ENCODE peak calls at places on chromosomes 1 and 21, in four cellular contexts. N is tibial nerve, J is AG04449, O is neural crest cell. C is an unnamed sample.

GRCh38 chr1:14267991-14268390 is 330.5 kb upstream of the KAZN start:
- DNase-seq in N (no peak), J (no peak), O (no peak), C (no peak)

GRCh38 chr1:69203166-69203565 is 364.6 kb upstream of the LRRC7 start:
- DNase-seq in N (no peak), J (no peak), O (no peak), C (no peak)

GRCh38 chr1:232477728-232478127 is 152.2 kb downstream of the SIPA1L2 start:
- DNase-seq in N (peak; percentile 53), J (peak; percentile 83), O (no peak), C (no peak)

GRCh38 chr1:87805661-87806376 is 477.1 kb downstream of the LMO4 start:
- DNase-seq in N (no peak), J (no peak), O (no peak), C (no peak)

GRCh38 chr1:68049941-68050878 is at the start of gene DIRAS3:
- DNase-seq in N (no peak), J (no peak), O (no peak), C (peak; percentile 11)

GRCh38 chr1:2311184-2312032 is 79.9 kb downstream of the MORN1 start:
- DNase-seq in N (no peak), J (no peak), O (peak; percentile 59), C (peak; percentile 67)

GRCh38 chr1:32447469-32448185 is 17.2 kb upstream of the ZBTB8B start:
- DNase-seq in N (no peak), J (peak; percentile 16), O (peak; percentile 44), C (peak; percentile 19)

GRCh38 chr1:6580119-6580587 is 359 bp downstream of the ZBTB48 start:
- DNase-seq in N (no peak), J (no peak), O (no peak), C (no peak)

GRCh38 chr1:197184190-197184589 is 37.7 kb upstream of the ASPM start:
- DNase-seq in N (no peak), J (no peak), O (no peak), C (no peak)

GRCh38 chr1:27489973-27490741 is at the start of gene WASF2:
- DNase-seq in N (peak; percentile 93), J (peak; percentile 83), O (peak; percentile 91), C (peak; percentile 95)

GRCh38 chr1:244864253-244865027 is at the start of gene HNRNPU:
- DNase-seq in N (peak; percentile 96), J (peak; percentile 73), O (peak; percentile 94), C (peak; percentile 96)

GRCh38 chr1:156615946-156616345 is 3.3 kb upstream of the HAPLN2 start:
- DNase-seq in N (no peak), J (no peak), O (no peak), C (no peak)

GRCh38 chr1:156622581-156623297 is 3.5 kb downstream of the HAPLN2 start:
- DNase-seq in N (no peak), J (no peak), O (no peak), C (no peak)

GRCh38 chr1:156619582-156619955 is 354 bp downstream of the HAPLN2 start:
- DNase-seq in N (no peak), J (no peak), O (no peak), C (no peak)

GRCh38 chr1:156616463-156616862 is 2.8 kb upstream of the HAPLN2 start:
- DNase-seq in N (no peak), J (no peak), O (peak; percentile 35), C (peak; percentile 36)

GRCh38 chr1:156618853-156619581 is at the start of gene HAPLN2:
- DNase-seq in N (no peak), J (no peak), O (peak; percentile 48), C (peak; percentile 73)
- TF ChIP-seq CTCF in N (no peak), J (peak; percentile 45), O (peak; percentile 53), C (no peak)

GRCh38 chr21:42276076-42276475 is 39.1 kb downstream of the TFF3 start:
- DNase-seq in N (no peak), J (no peak), O (no peak), C (no peak)

GRCh38 chr21:42279341-42279871 is 35.8 kb downstream of the TFF3 start:
- DNase-seq in N (no peak), J (no peak), O (no peak), C (no peak)

GRCh38 chr21:42278750-42279149 is 36.5 kb downstream of the TFF3 start:
- DNase-seq in N (no peak), J (no peak), O (no peak), C (no peak)

GRCh38 chr21:42277593-42277992 is 37.6 kb downstream of the TFF3 start:
- DNase-seq in N (no peak), J (no peak), O (no peak), C (no peak)

GRCh38 chr21:42276526-42277154 is 38.6 kb downstream of the TFF3 start:
- DNase-seq in N (no peak), J (no peak), O (no peak), C (no peak)
- TF ChIP-seq CTCF in N (no peak), J (no peak), O (no peak), C (no peak)

GRCh38 chr1:206106328-206107167 is 10.6 kb downstream of the AVPR1B start:
- DNase-seq in N (peak; percentile 83), J (peak; percentile 50), O (peak; percentile 88), C (peak; percentile 83)
- TF ChIP-seq CTCF in N (peak; percentile 87), J (peak; percentile 89), O (peak; percentile 93), C (peak; percentile 81)

GRCh38 chr21:45269861-45270260 is 17.8 kb downstream of the POFUT2 start:
- DNase-seq in N (no peak), J (no peak), O (no peak), C (no peak)

GRCh38 chr21:45267390-45267760 is 20.3 kb downstream of the POFUT2 start:
- DNase-seq in N (no peak), J (no peak), O (no peak), C (no peak)

GRCh38 chr21:45266518-45267389 is 20.9 kb downstream of the POFUT2 start:
- DNase-seq in N (no peak), J (peak; percentile 19), O (no peak), C (no peak)

GRCh38 chr21:45265721-45266517 is 21.8 kb downstream of the POFUT2 start:
- DNase-seq in N (no peak), J (no peak), O (no peak), C (no peak)

DNA sequence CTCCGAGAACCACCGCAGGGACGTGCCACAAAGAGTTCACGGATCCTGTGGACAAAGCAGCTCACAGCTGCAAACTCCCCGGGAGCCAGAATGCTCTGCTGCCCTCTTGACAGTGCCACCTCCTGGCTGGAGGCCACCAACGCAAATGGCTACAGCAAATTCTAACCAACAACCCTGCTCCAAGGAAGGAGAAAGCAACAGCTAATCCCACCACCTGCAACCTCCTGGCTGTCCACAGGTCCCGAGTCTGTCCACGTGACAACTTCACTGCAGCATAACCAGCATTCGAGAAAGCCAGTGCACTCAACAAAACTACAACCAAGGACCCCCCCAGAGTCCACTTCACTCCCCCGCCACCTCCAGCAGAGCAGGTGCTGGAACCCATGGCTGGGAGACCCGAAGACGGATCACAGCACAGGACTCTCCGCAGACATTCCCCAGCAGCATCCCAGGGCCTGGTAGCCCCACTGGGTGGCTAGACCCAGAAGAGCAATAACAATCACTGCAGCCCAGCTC is 17.3 kb downstream of the POFUT2 start:
- DNase-seq in N (no peak), J (no peak), O (no peak), C (no peak)
- TF ChIP-seq CTCF in N (no peak), J (peak; percentile 21), O (no peak), C (no peak)

DNA sequence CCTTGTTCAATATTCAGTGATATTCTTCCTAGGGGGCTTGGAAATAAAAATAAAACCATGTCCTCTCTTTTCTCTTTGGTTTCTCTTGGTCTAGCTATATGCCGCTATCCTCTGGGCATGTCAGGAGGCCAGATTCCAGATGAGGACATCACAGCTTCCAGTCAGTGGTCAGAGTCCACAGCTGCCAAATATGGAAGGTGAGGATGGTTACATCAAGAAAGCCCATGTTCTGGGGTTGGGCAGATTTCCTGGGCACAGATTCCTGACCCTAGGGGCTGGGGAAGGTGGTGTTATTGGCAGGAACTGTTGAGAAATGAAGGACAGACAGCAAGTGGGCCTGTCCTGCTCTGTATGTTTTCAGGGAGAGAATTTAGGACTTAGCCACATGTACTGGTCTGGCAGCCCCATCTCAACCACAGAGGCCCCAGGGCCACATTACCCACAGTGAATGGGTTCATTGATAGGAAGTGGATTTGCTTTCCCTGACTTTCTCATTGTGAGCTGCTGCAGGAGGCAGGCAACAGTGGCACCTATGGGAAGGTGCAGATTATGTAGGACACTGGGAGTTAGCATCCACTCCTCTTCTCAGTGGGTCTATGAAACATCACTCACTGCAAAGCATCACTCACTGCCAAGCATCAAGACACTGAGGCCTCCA is 37.4 kb upstream of the HSD17B7 start:
- DNase-seq in N (no peak), J (no peak), O (no peak), C (no peak)
- TF ChIP-seq CTCF in N (no peak), J (no peak), O (no peak), C (no peak)